ENCODE peak calls at places on chromosomes 16 and 17, in seven cellular contexts. Q is kidney epithelial cell, L is cardiac fibroblast, K is OCI-LY7, Z is WERI-Rb-1, H is MM.1S, N is psoas muscle. E is an unnamed sample.

GRCh38 chr17:40540448-40540847 is 24.8 kb downstream of the CCR7 start:
- DNase-seq in Q (no peak), L (no peak), K (no peak), Z (no peak), H (no peak), N (no peak), E (no peak)

GRCh38 chr17:80678621-80679020 is 134.0 kb downstream of the RPTOR start:
- DNase-seq in Q (peak; percentile 34), L (peak; percentile 82), K (no peak), Z (peak; percentile 62), H (no peak), N (no peak), E (peak; percentile 47)

GRCh38 chr17:76268015-76268749 is 3.0 kb downstream of the UBALD2 start:
- DNase-seq in Q (no peak), L (peak; percentile 90), K (peak; percentile 90), Z (no peak), H (no peak), N (peak; percentile 88), E (no peak)

GRCh38 chr17:7932949-7933348 is 943 bp downstream of the CNTROB start:
- DNase-seq in Q (no peak), L (peak; percentile 72), K (peak; percentile 62), Z (peak; percentile 33), H (no peak), N (peak; percentile 31), E (no peak)

GRCh38 chr16:86252596-86252995 is 257.7 kb upstream of the FOXF1 start:
- DNase-seq in Q (no peak), L (peak; percentile 40), K (peak; percentile 3), Z (peak; percentile 60), H (no peak), N (no peak), E (no peak)

GRCh38 chr17:72511874-72512273 is 391.1 kb downstream of the SOX9 start:
- DNase-seq in Q (no peak), L (no peak), K (no peak), Z (no peak), H (no peak), N (no peak), E (no peak)

GRCh38 chr17:81866440-81867122 is 4.6 kb downstream of the ARHGDIA start:
- DNase-seq in Q (no peak), L (peak; percentile 39), K (peak; percentile 40), Z (no peak), H (no peak), N (no peak), E (no peak)

GRCh38 chr16:15996432-15997109 is 47.2 kb downstream of the ABCC1 start:
- DNase-seq in Q (peak; percentile 65), L (peak; percentile 95), K (no peak), Z (no peak), H (no peak), N (peak; percentile 70), E (peak; percentile 52)

GRCh38 chr16:49755291-49755611 is 100.7 kb downstream of the ZNF423 start:
- DNase-seq in Q (peak; percentile 32), L (peak; percentile 66), K (no peak), Z (peak; percentile 72), H (peak; percentile 18), N (no peak), E (peak; percentile 18)

GRCh38 chr17:27546624-27547300 is 84.2 kb upstream of the LGALS9 start:
- DNase-seq in Q (no peak), L (peak; percentile 43), K (no peak), Z (no peak), H (no peak), N (no peak), E (no peak)

GRCh38 chr17:75750661-75751423 is 14.2 kb downstream of the GALK1 start:
- DNase-seq in Q (no peak), L (no peak), K (no peak), Z (no peak), H (no peak), N (no peak), E (no peak)

GRCh38 chr16:28534542-28535373 is 4.0 kb downstream of the NUPR1 start:
- DNase-seq in Q (no peak), L (peak; percentile 62), K (no peak), Z (no peak), H (no peak), N (peak; percentile 61), E (peak; percentile 61)

GRCh38 chr17:4499431-4500187 is 928 bp downstream of the SPNS2 start:
- DNase-seq in Q (no peak), L (peak; percentile 13), K (no peak), Z (peak; percentile 42), H (no peak), N (no peak), E (no peak)

GRCh38 chr17:28849281-28849680 is 5.5 kb upstream of the ERAL1 start:
- DNase-seq in Q (no peak), L (no peak), K (no peak), Z (no peak), H (no peak), N (no peak), E (no peak)

GRCh38 chr17:4968916-4969550 is 1.4 kb upstream of the SPAG7 start:
- DNase-seq in Q (peak; percentile 82), L (peak; percentile 95), K (no peak), Z (peak; percentile 22), H (no peak), N (peak; percentile 46), E (peak; percentile 93)

GRCh38 chr17:37283414-37283961 is 92.3 kb upstream of the C17orf78 start:
- DNase-seq in Q (no peak), L (no peak), K (no peak), Z (no peak), H (no peak), N (no peak), E (no peak)

GRCh38 chr17:7988750-7989178 is 13.7 kb upstream of the GUCY2D start:
- DNase-seq in Q (no peak), L (peak; percentile 94), K (peak; percentile 93), Z (peak; percentile 51), H (peak; percentile 88), N (no peak), E (peak; percentile 59)

GRCh38 chr17:34424814-34425490 is 61.9 kb upstream of the CCL1 start:
- DNase-seq in Q (no peak), L (no peak), K (peak; percentile 24), Z (peak; percentile 21), H (no peak), N (no peak), E (no peak)

GRCh38 chr16:56389554-56389953 is 35.8 kb downstream of the AMFR start:
- DNase-seq in Q (no peak), L (peak; percentile 99), K (no peak), Z (no peak), H (no peak), N (no peak), E (peak; percentile 90)
- H3K4me3 ChIP-seq in Q (no peak overlapping the region), L (no peak overlapping the region), K (no peak overlapping the region), Z (no peak overlapping the region), H (no peak overlapping the region), N (no peak overlapping the region), E (no peak overlapping the region)

GRCh38 chr17:44083250-44083849 is 12.8 kb downstream of the G6PC3 start:
- DNase-seq in Q (no peak), L (no peak), K (peak; percentile 13), Z (peak; percentile 88), H (no peak), N (no peak), E (no peak)
- TF ChIP-seq CTCF in Q (peak; percentile 71), L (peak; percentile 31), K (no peak), Z (peak; percentile 98), H (no peak), N (peak; percentile 39), E (peak; percentile 29)

GRCh38 chr16:17466876-17467275 is 3.9 kb downstream of the XYLT1 start:
- DNase-seq in Q (no peak), L (no peak), K (no peak), Z (no peak), H (no peak), N (no peak), E (no peak)
- H3K4me3 ChIP-seq in Q (no peak overlapping the region), L (no peak overlapping the region), K (peak overlapping the region; percentile 94), Z (no peak overlapping the region), H (no peak overlapping the region), N (no peak overlapping the region), E (no peak overlapping the region)

GRCh38 chr16:81551141-81551808 is 106.7 kb downstream of the CMIP start:
- DNase-seq in Q (no peak), L (peak; percentile 86), K (no peak), Z (no peak), H (no peak), N (no peak), E (no peak)
- TF ChIP-seq CTCF in Q (no peak), L (no peak), K (no peak), Z (no peak), H (no peak), N (no peak), E (no peak)

GRCh38 chr17:39165178-39165843 is 650 bp downstream of the ARL5C start:
- DNase-seq in Q (no peak), L (no peak), K (no peak), Z (no peak), H (no peak), N (no peak), E (no peak)
- H3K4me3 ChIP-seq in Q (peak overlapping the region; percentile 43), L (peak overlapping the region; percentile 43), K (peak overlapping the region; percentile 62), Z (no peak overlapping the region), H (peak overlapping the region; percentile 58), N (peak overlapping the region; percentile 65), E (peak overlapping the region; percentile 52)

GRCh38 chr16:8655184-8655717 is 19.2 kb upstream of the ABAT start:
- DNase-seq in Q (no peak), L (peak; percentile 48), K (peak; percentile 56), Z (peak; percentile 61), H (peak; percentile 66), N (no peak), E (no peak)
- TF ChIP-seq CTCF in Q (peak; percentile 59), L (peak; percentile 47), K (peak; percentile 73), Z (peak; percentile 86), H (peak; percentile 69), N (no peak), E (no peak)

GRCh38 chr17:20225162-20226115 is 216.3 kb downstream of the SPECC1 start:
- DNase-seq in Q (no peak), L (no peak), K (no peak), Z (no peak), H (no peak), N (no peak), E (no peak)
- H3K4me3 ChIP-seq in Q (no peak overlapping the region), L (no peak overlapping the region), K (no peak overlapping the region), Z (no peak overlapping the region), H (no peak overlapping the region), N (no peak overlapping the region), E (no peak overlapping the region)

DNA sequence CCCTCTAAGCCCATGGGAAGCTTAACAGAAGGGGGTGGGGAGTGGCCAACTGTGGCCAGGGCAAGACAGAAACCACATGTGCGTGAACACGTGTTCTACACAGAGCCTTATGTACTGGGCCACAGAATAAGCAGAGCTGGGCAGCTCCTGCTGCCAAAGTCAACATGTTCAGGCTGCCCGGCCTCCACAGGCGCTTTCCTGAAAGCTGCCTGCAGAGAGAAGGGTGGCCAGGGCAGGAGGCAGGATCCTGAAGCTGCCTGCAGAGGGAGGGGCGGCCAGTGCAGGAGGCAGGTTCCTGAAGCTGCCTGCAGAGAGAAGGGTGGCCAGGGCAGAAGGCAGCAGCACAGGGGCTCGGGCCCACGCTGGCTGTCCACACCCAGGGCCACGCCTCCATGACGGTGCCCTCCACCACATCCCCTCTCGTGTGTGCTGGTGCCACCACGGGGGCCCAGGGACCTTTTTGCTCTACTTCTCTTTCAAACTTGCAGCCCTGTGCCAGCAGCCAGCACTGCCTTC is 79.5 kb downstream of the ANKRD11 start:
- DNase-seq in Q (peak; percentile 61), L (peak; percentile 91), K (no peak), Z (peak; percentile 41), H (no peak), N (peak; percentile 46), E (peak; percentile 61)
- TF ChIP-seq CTCF in Q (no peak), L (peak; percentile 6), K (no peak), Z (no peak), H (no peak), N (no peak), E (no peak)

E was measured in AG09309.